ENCODE peak calls at places on chromosomes 13 and 19, in nine cellular contexts. N, Y, R, V, C, Z, T, H and A are unnamed samples.

GRCh38 chr13:106573279-106573831 is 5.4 kb upstream of the ARGLU1 start:
- DNase-seq in Y (no peak), H (no peak), Z (no peak), T (no peak), R (no peak), N (peak), C (no peak), V (peak), A (no peak)

GRCh38 chr13:52868190-52868589 is 19.8 kb upstream of the PCDH8 start:
- DNase-seq in C (no peak), V (no peak), T (no peak), H (no peak), N (no peak), Z (no peak), Y (no peak), R (no peak), A (no peak)

GRCh38 chr19:14164724-14165493 is 28.5 kb upstream of the ASF1B start:
- DNase-seq in H (no peak), N (no peak), C (no peak), V (no peak), Z (no peak), T (no peak), Y (no peak), R (no peak), A (no peak)

GRCh38 chr19:9406798-9407352 is 28.5 kb downstream of the ZNF266 start:
- DNase-seq in N (no peak), V (peak), H (no peak), Y (peak), R (peak), C (peak), Z (no peak), T (peak), A (no peak)

GRCh38 chr19:4635763-4636135 is 3.6 kb upstream of the TNFAIP8L1 start:
- DNase-seq in T (no peak), Y (no peak), Z (no peak), N (no peak), C (no peak), H (no peak), R (no peak), V (no peak), A (no peak)

GRCh38 chr19:12647490-12648071 is 19.0 kb downstream of the MAN2B1 start:
- DNase-seq in C (peak), V (peak), Y (peak), N (no peak), R (peak), T (peak), Z (peak), H (no peak), A (no peak)

GRCh38 chr19:14758816-14759215 is 19.5 kb downstream of the ADGRE2 start:
- DNase-seq in N (peak), C (no peak), Z (peak), R (no peak), Y (no peak), T (no peak), V (peak), H (no peak), A (no peak)

GRCh38 chr13:31545616-31546015 is 193.7 kb upstream of the RXFP2 start:
- DNase-seq in R (no peak), T (no peak), C (no peak), H (no peak), N (no peak), V (no peak), Z (no peak), Y (no peak), A (no peak)

GRCh38 chr13:28327761-28328607 is 166.9 kb downstream of the FLT1 start:
- DNase-seq in V (no peak), R (no peak), H (no peak), Y (no peak), T (no peak), N (no peak), C (no peak), Z (no peak), A (no peak)

GRCh38 chr19:30345686-30346085 is 26.5 kb upstream of the ZNF536 start:
- DNase-seq in V (no peak), Y (no peak), R (peak), T (no peak), H (no peak), Z (no peak), N (no peak), C (no peak), A (no peak)

GRCh38 chr13:106376411-106377112 is 158.9 kb downstream of the EFNB2 start:
- DNase-seq in R (peak), H (no peak), T (no peak), V (peak), Y (peak), C (no peak), Z (no peak), N (no peak), A (no peak)

GRCh38 chr19:10797541-10798256 is 38.3 kb downstream of the TMED1 start:
- DNase-seq in V (no peak), C (no peak), T (no peak), N (no peak), Y (no peak), Z (no peak), R (no peak), H (peak), A (no peak)

GRCh38 chr13:113976711-113977684 is 3.1 kb upstream of the C13orf46 start:
- DNase-seq in T (no peak), H (no peak), R (no peak), Y (no peak), C (no peak), N (peak), V (peak), Z (no peak), A (no peak)

GRCh38 chr13:70527553-70527952 is 419.3 kb upstream of the KLHL1 start:
- DNase-seq in R (no peak), N (no peak), T (no peak), C (no peak), Z (no peak), V (no peak), H (no peak), Y (no peak), A (no peak)

GRCh38 chr19:1223018-1223855 is 14.6 kb downstream of the CBARP start:
- DNase-seq in Z (peak), C (no peak), H (no peak), V (no peak), Y (no peak), R (no peak), N (no peak), T (peak), A (no peak)

GRCh38 chr19:6710273-6711077 is 10.0 kb downstream of the C3 start:
- DNase-seq in C (no peak), R (no peak), N (peak), H (no peak), Z (peak), T (no peak), V (no peak), Y (no peak), A (no peak)

GRCh38 chr13:23979361-23980159 is 82.3 kb upstream of the C1QTNF9B start:
- DNase-seq in C (peak), T (no peak), Y (peak), H (no peak), Z (peak), R (peak), V (peak), N (peak), A (peak)

GRCh38 chr19:18589380-18590272 is 1.0 kb downstream of the REX1BD start:
- DNase-seq in H (no peak), N (peak), Z (peak), Y (peak), R (peak), T (peak), C (peak), V (peak), A (no peak)

GRCh38 chr13:43908156-43909126 is 28.7 kb downstream of the LACC1 start:
- DNase-seq in C (no peak), H (no peak), R (no peak), Z (no peak), T (peak), Y (no peak), N (no peak), V (no peak), A (no peak)

GRCh38 chr19:34964598-34964997 is 569 bp upstream of the ZNF792 start:
- DNase-seq in T (no peak), H (no peak), V (no peak), Z (no peak), Y (no peak), N (no peak), R (no peak), C (no peak), A (no peak)

GRCh38 chr13:30338331-30338851 is 31.0 kb upstream of the KATNAL1 start:
- DNase-seq in H (no peak), N (no peak), Y (no peak), V (no peak), C (no peak), R (no peak), Z (no peak), T (peak), A (peak)

GRCh38 chr19:49119411-49120324 is at the start of gene PPFIA3:
- DNase-seq in H (no peak), T (peak), R (peak), N (no peak), V (peak), Z (peak), C (peak), Y (peak), A (no peak)

GRCh38 chr13:112042496-112042895 is 24.5 kb upstream of the SOX1 start:
- DNase-seq in R (no peak), Z (no peak), C (no peak), V (no peak), T (no peak), Y (no peak), N (no peak), H (no peak), A (no peak)

GRCh38 chr13:31046711-31047279 is 114.3 kb downstream of the TEX26 start:
- DNase-seq in Z (no peak), V (peak), T (no peak), N (peak), C (peak), Y (no peak), H (no peak), R (peak), A (no peak)

GRCh38 chr13:99421271-99421670 is 80.0 kb upstream of the TM9SF2 start:
- DNase-seq in C (peak), N (peak), Y (peak), V (no peak), Z (no peak), R (peak), T (no peak), H (no peak), A (no peak)

GRCh38 chr13:25180795-25181537 is 8.9 kb upstream of the AMER2 start:
- DNase-seq in C (no peak), Y (no peak), Z (peak), H (peak), T (no peak), R (no peak), V (no peak), N (no peak), A (peak)

GRCh38 chr13:43263047-43263446 is 239.7 kb downstream of the DNAJC15 start:
- DNase-seq in R (no peak), Z (no peak), H (no peak), C (no peak), T (no peak), N (no peak), Y (no peak), V (no peak), A (peak)

GRCh38 chr19:30556230-30556711 is 184.1 kb downstream of the ZNF536 start:
- DNase-seq in Z (no peak), T (no peak), N (no peak), V (no peak), C (no peak), H (no peak), Y (no peak), R (no peak), A (no peak)

GRCh38 chr13:87234981-87235380 is 436.2 kb upstream of the SLITRK5 start:
- DNase-seq in Y (no peak), C (no peak), Z (no peak), R (no peak), N (no peak), V (no peak), T (peak), H (no peak), A (no peak)

GRCh38 chr13:101267656-101268055 is 148.7 kb downstream of the NALCN start:
- DNase-seq in V (no peak), N (no peak), C (no peak), R (no peak), T (no peak), H (no peak), Y (no peak), Z (no peak), A (no peak)

GRCh38 chr13:90389537-90389936 is 958.0 kb upstream of the MIR17HG start:
- DNase-seq in T (no peak), H (no peak), C (no peak), Y (no peak), Z (no peak), N (no peak), R (no peak), V (no peak), A (no peak)

GRCh38 chr13:71209217-71209616 is 657.8 kb downstream of the DACH1 start:
- DNase-seq in H (no peak), Z (no peak), T (no peak), Y (no peak), C (no peak), N (no peak), V (no peak), R (no peak), A (no peak)

GRCh38 chr13:101346942-101347728 is 69.2 kb downstream of the NALCN start:
- DNase-seq in R (no peak), C (no peak), N (no peak), H (no peak), T (no peak), V (no peak), Y (no peak), Z (no peak), A (no peak)

GRCh38 chr13:79799466-79799865 is 318.5 kb downstream of the NDFIP2 start:
- DNase-seq in R (no peak), Y (no peak), N (no peak), H (no peak), V (no peak), C (no peak), Z (no peak), T (no peak), A (no peak)

GRCh38 chr13:51397262-51397933 is 55.4 kb downstream of the INTS6 start:
- DNase-seq in R (peak), T (peak), Y (no peak), C (peak), H (no peak), N (peak), V (peak), Z (no peak), A (no peak)

GRCh38 chr19:5775668-5776309 is 8.8 kb downstream of the PRR22 start:
- DNase-seq in N (no peak), Z (no peak), V (no peak), R (no peak), C (no peak), Y (no peak), H (no peak), T (no peak), A (no peak)

GRCh38 chr19:46862974-46863632 is 2.3 kb downstream of the ARHGAP35 start:
- DNase-seq in C (no peak), H (no peak), Z (no peak), V (peak), R (no peak), N (peak), T (peak), Y (no peak), A (no peak)

GRCh38 chr13:76973920-76974617 is 17.8 kb upstream of the CLN5 start:
- DNase-seq in Z (no peak), V (no peak), C (no peak), T (no peak), R (no peak), N (no peak), Y (no peak), H (no peak), A (no peak)

GRCh38 chr19:51305479-51305878 is 6.0 kb upstream of the IGLON5 start:
- DNase-seq in Y (no peak), T (no peak), C (no peak), R (no peak), H (no peak), Z (no peak), V (no peak), N (no peak), A (no peak)
- H3K4me3 ChIP-seq in Y (no peak), T (no peak), C (no peak), R (no peak), H (no peak), Z (no peak), V (no peak), N (no peak), A (no peak)

GRCh38 chr13:80923907-80924306 is 583.0 kb upstream of the SPRY2 start:
- DNase-seq in R (no peak), V (no peak), T (no peak), N (no peak), C (no peak), Z (no peak), Y (no peak), H (no peak), A (no peak)

GRCh38 chr13:80921971-80922370 is 581.0 kb upstream of the SPRY2 start:
- DNase-seq in H (no peak), N (no peak), C (no peak), V (no peak), R (no peak), Z (no peak), T (no peak), Y (no peak), A (no peak)

GRCh38 chr13:80924596-80924995 is 583.7 kb upstream of the SPRY2 start:
- DNase-seq in H (no peak), V (no peak), Z (no peak), R (no peak), Y (no peak), C (no peak), N (no peak), T (no peak), A (no peak)

DNA sequence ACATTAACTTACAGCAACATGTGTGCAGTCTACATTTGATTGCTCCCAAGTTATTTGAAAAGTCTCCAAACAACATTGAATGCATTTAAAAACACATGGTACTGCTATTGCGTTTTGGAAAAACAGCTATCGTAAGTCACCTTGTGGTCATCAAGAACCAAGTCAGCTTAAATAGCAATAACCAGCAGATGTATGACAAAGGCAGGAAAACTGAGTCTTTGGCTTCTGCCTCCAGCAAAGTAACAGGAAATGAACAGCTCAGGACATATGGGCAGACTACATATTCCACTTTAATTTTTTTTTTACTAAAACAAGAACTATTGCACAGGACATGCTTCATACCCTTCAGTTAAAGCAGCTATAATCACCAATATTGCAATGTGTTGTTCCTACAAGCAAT is 580.6 kb upstream of the SPRY2 start:
- DNase-seq in N (no peak), R (no peak), H (no peak), T (no peak), Z (no peak), Y (no peak), V (no peak), C (no peak), A (no peak)
- TF ChIP-seq EP300 in N (no peak), R (no peak), H (no peak), T (no peak), Z (no peak), Y (no peak), V (no peak), C (no peak), A (no peak)

GRCh38 chr19:41307954-41308449 is 2.0 kb upstream of the CCDC97 start:
- DNase-seq in Y (no peak), R (no peak), V (no peak), N (no peak), Z (no peak), T (no peak), C (no peak), H (no peak), A (no peak)

GRCh38 chr19:41310031-41310831 is at the start of gene CCDC97:
- DNase-seq in T (peak), V (peak), Y (peak), N (peak), C (peak), Z (peak), H (peak), R (peak), A (peak)

GRCh38 chr19:41309225-41310030 is 544 bp upstream of the CCDC97 start:
- DNase-seq in N (no peak), V (no peak), T (peak), H (no peak), C (no peak), R (no peak), Z (peak), Y (no peak), A (no peak)

GRCh38 chr19:41307090-41307875 is 2.7 kb upstream of the CCDC97 start:
- DNase-seq in N (no peak), T (no peak), R (no peak), V (no peak), Z (no peak), Y (no peak), C (no peak), H (no peak), A (no peak)

GRCh38 chr19:41308450-41309224 is 1.3 kb upstream of the CCDC97 start:
- DNase-seq in Z (peak), H (peak), C (peak), V (peak), T (peak), R (peak), Y (peak), N (peak), A (peak)
- TF ChIP-seq POLR2AphosphoS5 in Z (peak), H (peak), C (peak), V (peak), T (peak), R (peak), Y (peak), N (no peak), A (peak)

DNA sequence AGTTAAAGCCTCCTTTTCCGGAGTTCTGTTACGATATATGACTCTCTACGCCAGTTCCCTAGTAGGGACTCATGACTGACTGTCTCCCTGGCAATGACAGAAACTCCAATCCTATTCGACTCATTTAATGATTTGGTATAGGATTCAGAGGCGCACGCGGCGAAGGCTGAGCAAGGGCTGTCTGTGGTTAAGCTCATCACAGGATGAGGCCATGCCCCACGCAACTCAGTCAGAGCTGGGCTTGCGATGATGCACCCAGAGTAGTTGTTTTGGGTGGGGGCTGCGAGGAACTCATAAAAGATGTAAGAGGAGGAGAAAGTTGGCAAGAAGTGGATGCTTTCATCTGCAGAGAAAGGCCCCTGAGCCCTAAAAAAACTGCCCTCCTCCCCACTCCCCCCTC is 468 bp upstream of the SERTM1 start:
- DNase-seq in Z (peak), C (no peak), H (no peak), Y (no peak), V (no peak), N (no peak), T (no peak), R (no peak), A (no peak)
- H3K4me3 ChIP-seq in Z (peak), C (no peak), H (no peak), Y (peak), V (peak), N (peak), T (no peak), R (no peak), A (no peak)